ENCODE peak calls at places on chromosomes 7 and 10, in four cellular contexts. M, A, T and N are unnamed samples.

GRCh38 chr10:89398003-89398749 is 5.8 kb downstream of the IFIT1 start:
- DNase-seq in M (no peak), A (peak), T (no peak), N (no peak)

GRCh38 chr7:21731977-21732376 is 189.1 kb downstream of the DNAH11 start:
- DNase-seq in M (no peak), A (no peak), T (no peak), N (no peak)

GRCh38 chr10:110032801-110033723 is 25.3 kb downstream of the ADD3 start:
- DNase-seq in M (no peak), A (no peak), T (no peak), N (no peak)

GRCh38 chr10:22427101-22427500 is 81.8 kb downstream of the SPAG6 start:
- DNase-seq in M (no peak), A (peak), T (peak), N (peak)

GRCh38 chr7:118072893-118073674 is 110.9 kb upstream of the LSM8 start:
- DNase-seq in M (no peak), A (no peak), T (no peak), N (no peak)

GRCh38 chr7:34756691-34757090 is 98.7 kb downstream of the NPSR1 start:
- DNase-seq in M (no peak), A (no peak), T (no peak), N (no peak)

GRCh38 chr10:60978287-60979115 is 34.5 kb upstream of the RHOBTB1 start:
- DNase-seq in M (no peak), A (no peak), T (no peak), N (no peak)

GRCh38 chr7:25908154-25908948 is 243.6 kb upstream of the NFE2L3 start:
- DNase-seq in M (no peak), A (no peak), T (no peak), N (no peak)

GRCh38 chr10:3593611-3594010 is 191.4 kb downstream of the KLF6 start:
- DNase-seq in M (no peak), A (no peak), T (no peak), N (no peak)

GRCh38 chr7:40470817-40471216 is 336.0 kb downstream of the SUGCT start:
- DNase-seq in M (no peak), A (no peak), T (no peak), N (no peak)

GRCh38 chr7:46256870-46257528 is 335.9 kb upstream of the IGFBP3 start:
- DNase-seq in M (no peak), A (no peak), T (no peak), N (no peak)

GRCh38 chr7:123863461-123863860 is 18.5 kb downstream of the HYAL4 start:
- DNase-seq in M (no peak), A (no peak), T (no peak), N (no peak)

GRCh38 chr7:47258798-47259197 is 323.1 kb downstream of the TNS3 start:
- DNase-seq in M (no peak), A (no peak), T (no peak), N (no peak)

GRCh38 chr10:73992899-73993788 is 4.8 kb upstream of the VCL start:
- DNase-seq in M (no peak), A (no peak), T (no peak), N (no peak)

GRCh38 chr10:13650961-13651360 is 64.2 kb downstream of the PRPF18 start:
- DNase-seq in M (no peak), A (no peak), T (no peak), N (no peak)

GRCh38 chr7:31603076-31603475 is 83.9 kb upstream of the PPP1R17 start:
- DNase-seq in M (no peak), A (no peak), T (no peak), N (no peak)

GRCh38 chr10:84340187-84340586 is 11.8 kb downstream of the CCSER2 start:
- DNase-seq in M (no peak), A (no peak), T (no peak), N (no peak)

GRCh38 chr10:107169516-107169915 is 5.0 kb upstream of the SORCS1 start:
- DNase-seq in M (no peak), A (no peak), T (no peak), N (no peak)

GRCh38 chr7:2037301-2037804 is 195.4 kb downstream of the MAD1L1 start:
- DNase-seq in M (no peak), A (no peak), T (no peak), N (no peak)

GRCh38 chr10:30825495-30825894 is 195.9 kb upstream of the LYZL2 start:
- DNase-seq in M (no peak), A (no peak), T (no peak), N (no peak)

GRCh38 chr7:43723002-43723331 is 6.4 kb downstream of the COA1 start:
- DNase-seq in M (no peak), A (no peak), T (no peak), N (no peak)

GRCh38 chr10:69801434-69802315 is at the start of gene COL13A1:
- DNase-seq in M (peak), A (peak), T (peak), N (peak)

GRCh38 chr10:103696411-103697145 is 158.8 kb downstream of the SH3PXD2A start:
- DNase-seq in M (no peak), A (peak), T (peak), N (peak)

GRCh38 chr7:121366852-121367431 is 29.2 kb downstream of the FAM3C start:
- DNase-seq in M (peak), A (no peak), T (no peak), N (no peak)

GRCh38 chr7:24898691-24899090 is 81.3 kb downstream of the OSBPL3 start:
- DNase-seq in M (no peak), A (no peak), T (peak), N (no peak)

GRCh38 chr10:69696073-69696731 is 66.2 kb downstream of the FAM241B start:
- DNase-seq in M (peak), A (peak), T (peak), N (peak)

GRCh38 chr7:151115121-151115835 is 29.0 kb downstream of the AGAP3 start:
- DNase-seq in M (peak), A (peak), T (no peak), N (peak)

GRCh38 chr7:131212114-131212513 is 115.6 kb upstream of the MKLN1 start:
- DNase-seq in M (peak), A (peak), T (no peak), N (peak)

GRCh38 chr7:770336-770735 is 43.3 kb upstream of the PRKAR1B start:
- DNase-seq in M (no peak), A (no peak), T (no peak), N (no peak)

GRCh38 chr10:62594093-62594520 is 210.4 kb upstream of the ADO start:
- DNase-seq in M (peak), A (peak), T (peak), N (peak)

GRCh38 chr7:151694828-151695580 is 175.3 kb upstream of the RHEB start:
- DNase-seq in M (no peak), A (peak), T (no peak), N (peak)